ENCODE peak calls at places on chromosome 4, in six cellular contexts. U, X, A, M, L and F are unnamed samples.

GRCh38 chr4:143344774-143345173 is 8.1 kb downstream of the GAB1 start:
- DNase-seq in A (no peak), X (no peak), U (no peak), L (no peak), M (no peak), F (no peak)

GRCh38 chr4:121243476-121243875 is 79.4 kb upstream of the TNIP3 start:
- DNase-seq in A (no peak), X (no peak), U (no peak), M (no peak), L (no peak), F (no peak)

GRCh38 chr4:184599492-184600135 is 49.6 kb downstream of the CASP3 start:
- DNase-seq in A (no peak), M (no peak), L (no peak), X (no peak), U (no peak), F (no peak)

GRCh38 chr4:22338806-22339205 is 177.1 kb downstream of the ADGRA3 start:
- DNase-seq in A (no peak), X (no peak), M (no peak), L (no peak), U (no peak), F (no peak)

GRCh38 chr4:25401066-25401465 is 24.0 kb downstream of the ANAPC4 start:
- DNase-seq in A (no peak), X (no peak), L (no peak), U (no peak), M (no peak), F (no peak)

GRCh38 chr4:14920237-14920636 is 82.0 kb upstream of the CPEB2 start:
- DNase-seq in X (no peak), A (no peak), M (no peak), L (no peak), U (no peak), F (no peak)

GRCh38 chr4:80207172-80207583 is 9.9 kb downstream of the PRDM8 start:
- DNase-seq in X (no peak), L (no peak), M (no peak), U (peak), A (peak), F (no peak)

GRCh38 chr4:38787693-38788092 is 4.9 kb upstream of the TLR10 start:
- DNase-seq in U (no peak), M (no peak), X (no peak), A (no peak), L (no peak), F (no peak)

GRCh38 chr4:80471701-80472100 is 136.2 kb downstream of the CFAP299 start:
- DNase-seq in M (no peak), L (no peak), A (peak), X (peak), U (no peak), F (no peak)

GRCh38 chr4:154491341-154491679 is 289 bp downstream of the DCHS2 start:
- DNase-seq in M (no peak), A (peak), X (peak), L (no peak), U (no peak), F (peak)

GRCh38 chr4:173281420-173282333 is 52.5 kb downstream of the HMGB2 start:
- DNase-seq in A (no peak), X (no peak), U (no peak), L (no peak), M (no peak), F (no peak)

GRCh38 chr4:10753856-10754384 is 69.4 kb upstream of the CLNK start:
- DNase-seq in M (no peak), L (no peak), X (no peak), U (no peak), A (no peak), F (no peak)

GRCh38 chr4:139694522-139694921 is 28.9 kb downstream of the MGST2 start:
- DNase-seq in X (no peak), M (no peak), A (no peak), L (no peak), U (no peak), F (no peak)